ENCODE peak calls at places on chromosomes 12 and 14, in seven cellular contexts. C, D, H, V, T, J and Y are unnamed samples.

GRCh38 chr12:8992086-8992409 is 2.7 kb downstream of the KLRG1 start:
- DNase-seq in V (peak), H (no peak), C (no peak), J (no peak), T (no peak), D (no peak), Y (no peak)

GRCh38 chr12:118053071-118053985 is 7.7 kb downstream of the WSB2 start:
- DNase-seq in H (no peak), C (peak), T (no peak), D (no peak), V (peak), J (no peak), Y (no peak)

GRCh38 chr14:93797536-93797935 is 9.3 kb upstream of the PRIMA1 start:
- DNase-seq in H (no peak), D (no peak), C (no peak), J (no peak), T (no peak), V (no peak), Y (no peak)

GRCh38 chr12:98635657-98636323 is 8.8 kb downstream of the IKBIP start:
- DNase-seq in H (peak), D (no peak), J (no peak), C (peak), V (no peak), T (peak), Y (peak)

GRCh38 chr12:113663396-113663795 is 191.7 kb upstream of the LHX5 start:
- DNase-seq in D (no peak), J (no peak), V (no peak), H (no peak), T (no peak), C (no peak), Y (no peak)

GRCh38 chr14:85319998-85320397 is 209.9 kb upstream of the FLRT2 start:
- DNase-seq in J (no peak), V (no peak), D (no peak), C (peak), T (no peak), H (no peak), Y (no peak)

GRCh38 chr12:14393736-14394135 is 28.3 kb downstream of the ATF7IP start:
- DNase-seq in V (no peak), J (no peak), T (no peak), C (peak), H (no peak), D (no peak), Y (no peak)

GRCh38 chr12:93441111-93441616 is 583 bp downstream of the UBE2N start:
- DNase-seq in H (peak), V (peak), J (no peak), T (peak), D (no peak), C (peak), Y (peak)

GRCh38 chr14:88463318-88463717 is 77.9 kb downstream of the SPATA7 start:
- DNase-seq in C (peak), V (no peak), J (no peak), H (peak), T (peak), D (no peak), Y (peak)

GRCh38 chr14:94624537-94625352 is 12.6 kb downstream of the SERPINA3 start:
- DNase-seq in V (no peak), H (no peak), C (no peak), D (no peak), J (no peak), T (no peak), Y (no peak)

GRCh38 chr12:49055978-49056754 is 4.4 kb downstream of the KMT2D start:
- DNase-seq in D (peak), J (peak), V (peak), H (peak), C (peak), T (peak), Y (peak)

GRCh38 chr12:3921526-3921925 is 48.3 kb upstream of the PARP11 start:
- DNase-seq in T (no peak), D (no peak), J (no peak), V (no peak), C (no peak), H (no peak), Y (no peak)

GRCh38 chr14:74414380-74414779 is 11.6 kb downstream of the SYNDIG1L start:
- DNase-seq in H (no peak), J (no peak), D (no peak), T (no peak), V (no peak), C (peak), Y (no peak)